ENCODE peak calls at places on chromosome 12, in four cellular contexts. One of them, this sample, is unnamed.

GRCh38 chr12:110739488-110739887 is 3.2 kb downstream of the PPP1CC start:
- DNase-seq in AG09309: no peak
- DNase-seq in upper lobe of right lung: no peak
- DNase-seq in fibroblast of mammary gland: no peak
- DNase-seq in this sample: no peak

GRCh38 chr12:101823039-101823438 is 7.7 kb downstream of the GNPTAB start:
- DNase-seq in fibroblast of mammary gland: no peak
- DNase-seq in AG09309: no peak
- DNase-seq in upper lobe of right lung: no peak
- DNase-seq in this sample: no peak

GRCh38 chr12:49847161-49847560 is 4.3 kb upstream of the BCDIN3D start:
- DNase-seq in fibroblast of mammary gland: no peak
- DNase-seq in upper lobe of right lung: no peak
- DNase-seq in AG09309: no peak
- DNase-seq in this sample: no peak

GRCh38 chr12:12788675-12789368 is 3.4 kb downstream of the APOLD1 start:
- DNase-seq in fibroblast of mammary gland: peak; percentile 87
- DNase-seq in upper lobe of right lung: no peak
- DNase-seq in AG09309: peak; percentile 38
- DNase-seq in this sample: no peak

GRCh38 chr12:1916396-1917171 is 1.9 kb downstream of the CACNA2D4 start:
- DNase-seq in fibroblast of mammary gland: no peak
- DNase-seq in upper lobe of right lung: no peak
- DNase-seq in AG09309: no peak
- DNase-seq in this sample: no peak

GRCh38 chr12:25155031-25155576 is 39.9 kb downstream of the DNAI7 start:
- DNase-seq in fibroblast of mammary gland: peak; percentile 49
- DNase-seq in AG09309: no peak
- DNase-seq in upper lobe of right lung: no peak
- DNase-seq in this sample: no peak

GRCh38 chr12:49535921-49536525 is 2.8 kb upstream of the KCNH3 start:
- DNase-seq in upper lobe of right lung: no peak
- DNase-seq in AG09309: no peak
- DNase-seq in fibroblast of mammary gland: no peak
- DNase-seq in this sample: no peak

GRCh38 chr12:102702447-102703114 is 214.5 kb downstream of the PAH start:
- DNase-seq in fibroblast of mammary gland: peak; percentile 67
- DNase-seq in AG09309: peak; percentile 51
- DNase-seq in upper lobe of right lung: no peak
- DNase-seq in this sample: peak; percentile 18

GRCh38 chr12:90295858-90296257 is 587.2 kb upstream of the ATP2B1 start:
- DNase-seq in AG09309: no peak
- DNase-seq in fibroblast of mammary gland: no peak
- DNase-seq in upper lobe of right lung: no peak
- DNase-seq in this sample: no peak

GRCh38 chr12:22254450-22254849 is 80.1 kb downstream of the ST8SIA1 start:
- DNase-seq in fibroblast of mammary gland: no peak
- DNase-seq in upper lobe of right lung: no peak
- DNase-seq in AG09309: no peak
- DNase-seq in this sample: no peak

GRCh38 chr12:105814283-105814682 is 324.5 kb downstream of the NUAK1 start:
- DNase-seq in upper lobe of right lung: no peak
- DNase-seq in fibroblast of mammary gland: no peak
- DNase-seq in AG09309: no peak
- DNase-seq in this sample: peak; percentile 22

GRCh38 chr12:89568484-89568883 is 42.6 kb upstream of the POC1B start:
- DNase-seq in upper lobe of right lung: no peak
- DNase-seq in fibroblast of mammary gland: peak; percentile 36
- DNase-seq in AG09309: no peak
- DNase-seq in this sample: no peak

GRCh38 chr12:116358850-116359761 is 81.6 kb upstream of the MED13L start:
- DNase-seq in AG09309: peak; percentile 79
- DNase-seq in fibroblast of mammary gland: peak; percentile 94
- DNase-seq in upper lobe of right lung: peak; percentile 96
- DNase-seq in this sample: peak; percentile 95

GRCh38 chr12:69330475-69331473 is 17.4 kb upstream of the LYZ start:
- DNase-seq in fibroblast of mammary gland: no peak
- DNase-seq in AG09309: no peak
- DNase-seq in upper lobe of right lung: peak; percentile 70
- DNase-seq in this sample: no peak

GRCh38 chr12:65811968-65812700 is 12.1 kb upstream of the HMGA2 start:
- DNase-seq in fibroblast of mammary gland: no peak
- DNase-seq in upper lobe of right lung: no peak
- DNase-seq in AG09309: no peak
- DNase-seq in this sample: no peak

GRCh38 chr12:66156654-66157053 is 13.1 kb downstream of the TMBIM4 start:
- DNase-seq in upper lobe of right lung: no peak
- DNase-seq in AG09309: no peak
- DNase-seq in fibroblast of mammary gland: peak; percentile 65
- DNase-seq in this sample: no peak

GRCh38 chr12:100668939-100669536 is 95.6 kb downstream of the GAS2L3 start:
- DNase-seq in fibroblast of mammary gland: peak; percentile 71
- DNase-seq in upper lobe of right lung: peak; percentile 88
- DNase-seq in AG09309: peak; percentile 21
- DNase-seq in this sample: peak; percentile 6

GRCh38 chr12:22409071-22409951 is 74.8 kb upstream of the ST8SIA1 start:
- DNase-seq in upper lobe of right lung: no peak
- DNase-seq in fibroblast of mammary gland: no peak
- DNase-seq in AG09309: no peak
- DNase-seq in this sample: no peak

GRCh38 chr12:54660320-54660962 is 12.3 kb upstream of the DCD start:
- DNase-seq in upper lobe of right lung: no peak
- DNase-seq in fibroblast of mammary gland: no peak
- DNase-seq in AG09309: no peak
- DNase-seq in this sample: no peak

GRCh38 chr12:131407221-131408035 is 303.5 kb upstream of the SFSWAP start:
- DNase-seq in upper lobe of right lung: no peak
- DNase-seq in fibroblast of mammary gland: no peak
- DNase-seq in AG09309: no peak
- DNase-seq in this sample: no peak

GRCh38 chr12:80241576-80242273 is 142.4 kb downstream of the OTOGL start:
- DNase-seq in fibroblast of mammary gland: peak; percentile 9
- DNase-seq in AG09309: peak; percentile 23
- DNase-seq in upper lobe of right lung: no peak
- DNase-seq in this sample: peak; percentile 23

GRCh38 chr12:8032242-8033152 is at the start of gene FOXJ2:
- DNase-seq in fibroblast of mammary gland: peak; percentile 56
- DNase-seq in AG09309: no peak
- DNase-seq in upper lobe of right lung: peak; percentile 93
- DNase-seq in this sample: peak; percentile 19

GRCh38 chr12:4274960-4275868 is 1.7 kb downstream of the CCND2 start:
- DNase-seq in upper lobe of right lung: no peak
- DNase-seq in AG09309: no peak
- DNase-seq in fibroblast of mammary gland: peak; percentile 35
- DNase-seq in this sample: no peak

GRCh38 chr12:119940881-119941280 is 48.2 kb upstream of the BICDL1 start:
- DNase-seq in fibroblast of mammary gland: peak; percentile 88
- DNase-seq in upper lobe of right lung: no peak
- DNase-seq in AG09309: peak; percentile 13
- DNase-seq in this sample: peak; percentile 23

GRCh38 chr12:64707362-64707761 is 51.8 kb downstream of the GNS start:
- DNase-seq in fibroblast of mammary gland: no peak
- DNase-seq in AG09309: no peak
- DNase-seq in upper lobe of right lung: no peak
- DNase-seq in this sample: no peak

GRCh38 chr12:112524676-112525425 is 106.1 kb downstream of the PTPN11 start:
- DNase-seq in fibroblast of mammary gland: peak; percentile 16
- DNase-seq in AG09309: no peak
- DNase-seq in upper lobe of right lung: no peak
- DNase-seq in this sample: no peak

GRCh38 chr12:33116284-33116683 is 219.7 kb upstream of the PKP2 start:
- DNase-seq in AG09309: no peak
- DNase-seq in upper lobe of right lung: no peak
- DNase-seq in fibroblast of mammary gland: no peak
- DNase-seq in this sample: no peak

DNA sequence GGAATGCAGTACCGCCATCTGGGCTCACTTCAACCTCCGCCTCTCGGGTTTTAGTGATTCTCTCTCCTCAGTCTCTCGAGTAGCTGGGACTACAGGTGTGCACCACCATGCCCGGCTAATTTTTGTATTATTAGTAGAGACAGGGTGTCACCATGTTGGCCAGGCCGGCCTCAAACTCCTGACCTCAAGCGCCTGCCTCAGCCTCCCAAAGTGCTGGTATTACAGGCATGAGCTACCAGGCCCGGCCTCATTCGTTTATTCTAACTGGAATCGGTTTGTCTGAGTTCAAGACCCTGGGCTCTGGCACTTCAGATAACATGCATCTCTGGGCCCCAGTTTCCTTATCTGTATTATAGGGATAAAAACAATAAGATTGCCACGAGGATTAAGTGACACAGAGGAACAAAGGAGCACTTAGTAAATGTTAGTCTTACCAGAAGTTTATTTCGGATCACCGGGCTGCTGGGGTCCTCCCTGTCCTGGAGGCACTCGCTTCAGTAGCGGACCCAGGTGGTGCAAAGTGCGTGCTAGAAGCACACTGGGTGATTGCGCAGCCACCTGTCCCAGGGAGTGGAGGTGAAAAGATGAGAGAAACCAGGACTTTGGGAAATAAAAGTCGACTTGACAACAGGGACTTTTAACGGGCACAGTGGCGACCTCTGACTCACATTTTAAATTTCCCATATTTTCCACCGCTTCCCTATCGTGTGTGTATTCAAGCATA is 37.5 kb downstream of the ACACB start:
- DNase-seq in upper lobe of right lung: no peak
- DNase-seq in AG09309: no peak
- DNase-seq in fibroblast of mammary gland: no peak
- DNase-seq in this sample: no peak
- H3K4me3 ChIP-seq in upper lobe of right lung: peak overlapping the region; percentile 81
- H3K4me3 ChIP-seq in AG09309: peak overlapping the region; percentile 63
- H3K4me3 ChIP-seq in fibroblast of mammary gland: peak overlapping the region; percentile 51
- H3K4me3 ChIP-seq in this sample: peak overlapping the region; percentile 64

DNA sequence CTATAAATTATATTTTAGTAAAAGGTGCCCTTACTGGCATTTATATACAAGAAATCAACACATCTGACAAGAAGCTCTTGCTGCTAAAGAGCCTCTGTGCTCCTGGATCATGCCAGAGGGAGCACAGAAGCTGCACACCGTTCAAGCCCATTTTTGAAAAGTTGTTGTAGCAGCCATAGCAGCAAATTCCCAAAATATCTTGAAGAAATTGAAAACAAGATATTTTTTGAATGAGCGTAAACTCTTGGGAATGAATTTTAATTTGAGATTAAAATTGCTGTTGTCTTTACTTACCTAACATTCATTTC is 540 bp upstream of the CLEC2D start:
- DNase-seq in fibroblast of mammary gland: no peak
- DNase-seq in AG09309: no peak
- DNase-seq in upper lobe of right lung: no peak
- DNase-seq in this sample: no peak
- H3K4me3 ChIP-seq in fibroblast of mammary gland: no peak overlapping the region
- H3K4me3 ChIP-seq in AG09309: no peak overlapping the region
- H3K4me3 ChIP-seq in upper lobe of right lung: no peak overlapping the region
- H3K4me3 ChIP-seq in this sample: no peak overlapping the region

GRCh38 chr12:122096014-122096413 is 17.5 kb downstream of the MLXIP start:
- DNase-seq in fibroblast of mammary gland: no peak
- DNase-seq in upper lobe of right lung: no peak
- DNase-seq in AG09309: no peak
- DNase-seq in this sample: no peak

GRCh38 chr12:122094735-122095561 is 16.4 kb downstream of the MLXIP start:
- DNase-seq in upper lobe of right lung: no peak
- DNase-seq in fibroblast of mammary gland: peak; percentile 46
- DNase-seq in AG09309: no peak
- DNase-seq in this sample: no peak

GRCh38 chr12:122094261-122094734 is 15.7 kb downstream of the MLXIP start:
- DNase-seq in fibroblast of mammary gland: no peak
- DNase-seq in AG09309: no peak
- DNase-seq in upper lobe of right lung: no peak
- DNase-seq in this sample: no peak

GRCh38 chr12:122097641-122098364 is 19.2 kb downstream of the MLXIP start:
- DNase-seq in upper lobe of right lung: peak; percentile 86
- DNase-seq in AG09309: no peak
- DNase-seq in fibroblast of mammary gland: no peak
- DNase-seq in this sample: no peak

DNA sequence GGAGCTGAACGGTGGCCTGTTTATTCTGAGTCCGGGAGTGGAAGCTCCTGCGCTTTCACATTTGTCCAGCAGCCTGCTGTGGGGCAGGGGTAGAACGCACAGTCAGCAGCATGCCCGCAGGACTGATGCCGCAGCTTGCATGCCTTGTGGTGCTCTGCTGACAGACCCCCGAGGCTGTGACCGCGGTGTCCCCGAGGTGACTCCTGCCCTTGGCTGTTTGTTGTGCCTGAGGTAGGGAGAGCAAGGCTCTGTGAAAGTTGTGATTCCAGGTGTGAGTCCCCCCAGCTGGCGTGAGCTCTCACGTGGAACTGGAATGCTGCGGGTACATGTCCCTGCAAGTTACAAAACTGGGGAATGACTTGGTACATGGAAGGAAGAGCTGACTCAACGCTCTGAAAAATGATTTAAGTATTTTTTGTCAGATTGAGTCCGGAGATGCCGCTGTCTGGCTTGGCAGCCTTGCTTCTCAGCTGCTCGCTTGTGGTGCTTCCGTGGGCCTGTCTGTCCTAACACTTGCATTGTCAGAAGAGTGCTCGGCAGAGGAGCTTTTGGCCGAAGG is 18.1 kb downstream of the MLXIP start:
- DNase-seq in AG09309: no peak
- DNase-seq in upper lobe of right lung: no peak
- DNase-seq in fibroblast of mammary gland: peak; percentile 75
- DNase-seq in this sample: no peak
- H3K4me3 ChIP-seq in AG09309: no peak overlapping the region
- H3K4me3 ChIP-seq in upper lobe of right lung: no peak overlapping the region
- H3K4me3 ChIP-seq in fibroblast of mammary gland: no peak overlapping the region
- H3K4me3 ChIP-seq in this sample: no peak overlapping the region

GRCh38 chr12:6954316-6954710 is 3.2 kb downstream of the PTPN6 start:
- DNase-seq in fibroblast of mammary gland: no peak
- DNase-seq in AG09309: no peak
- DNase-seq in upper lobe of right lung: no peak
- DNase-seq in this sample: no peak

GRCh38 chr12:6951551-6952120 is 480 bp downstream of the PTPN6 start:
- DNase-seq in AG09309: no peak
- DNase-seq in upper lobe of right lung: no peak
- DNase-seq in fibroblast of mammary gland: no peak
- DNase-seq in this sample: no peak

GRCh38 chr12:6953417-6954315 is 2.5 kb downstream of the PTPN6 start:
- DNase-seq in fibroblast of mammary gland: no peak
- DNase-seq in upper lobe of right lung: peak; percentile 77
- DNase-seq in AG09309: no peak
- DNase-seq in this sample: no peak

GRCh38 chr12:6952121-6952859 is 1.1 kb downstream of the PTPN6 start:
- DNase-seq in AG09309: no peak
- DNase-seq in upper lobe of right lung: peak; percentile 63
- DNase-seq in fibroblast of mammary gland: no peak
- DNase-seq in this sample: no peak

DNA sequence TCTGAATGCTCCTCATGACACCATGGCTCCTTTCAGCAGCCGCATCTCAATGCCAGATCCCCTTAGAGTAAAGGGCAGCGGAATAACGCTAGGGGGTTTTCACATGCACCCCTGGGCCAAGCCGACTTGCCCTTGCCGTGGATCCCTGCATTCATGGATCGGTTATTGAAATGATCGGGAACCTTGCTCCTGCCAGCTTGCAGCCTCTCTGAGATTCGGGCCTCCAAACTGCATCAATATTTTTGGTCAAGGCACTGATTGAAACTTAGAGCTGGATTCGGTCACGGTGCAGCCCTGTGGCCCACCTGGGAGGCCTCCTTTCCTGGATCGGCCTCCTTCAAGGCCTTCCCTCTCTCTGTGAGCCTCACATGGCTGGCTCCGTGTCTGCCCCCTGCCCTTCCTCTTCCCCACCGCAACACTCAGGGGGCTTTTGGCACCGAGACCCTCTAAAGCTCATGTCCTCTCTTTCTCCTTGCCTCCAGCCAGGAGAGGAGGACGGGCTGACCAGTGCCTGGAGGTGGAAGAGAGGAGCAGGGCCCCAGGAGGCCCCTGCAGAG is 1.8 kb downstream of the PTPN6 start:
- DNase-seq in fibroblast of mammary gland: no peak
- DNase-seq in upper lobe of right lung: peak; percentile 48
- DNase-seq in AG09309: no peak
- DNase-seq in this sample: no peak
- H3K4me3 ChIP-seq in fibroblast of mammary gland: no peak overlapping the region
- H3K4me3 ChIP-seq in upper lobe of right lung: peak overlapping the region; percentile 60
- H3K4me3 ChIP-seq in AG09309: no peak overlapping the region
- H3K4me3 ChIP-seq in this sample: no peak overlapping the region

This sample was measured in skeletal muscle cell.